ENCODE peak calls at places on chromosomes 1 and 21, in ten cellular contexts. Q is A549; T is T-helper 9 cell; K is AG10803; Y is GM03348; A is cardiac fibroblast; L is WERI-Rb-1; N is stimulated activated CD4-positive, alpha-beta T cell treated with anti-CD3 and anti-CD28 coated beads, TNF-alpha, amount 100 ng/mL, for 24 hours; D is astrocyte of the spinal cord; P is H4. H is an unnamed sample.

GRCh38 chr1:162389971-162390370 is 8.4 kb downstream of the C1orf226 start:
- DNase-seq in Q (no peak), T (no peak), K (no peak), Y (no peak), A (no peak), L (peak; percentile 45), N (no peak), D (no peak), P (no peak), H (no peak)

GRCh38 chr1:31122101-31122735 is 56.7 kb upstream of the PUM1 start:
- DNase-seq in Q (no peak), T (no peak), K (no peak), Y (no peak), A (no peak), L (no peak), N (no peak), D (no peak), P (no peak), H (no peak)

GRCh38 chr1:30034627-30035521 is 688.5 kb downstream of the MATN1 start:
- DNase-seq in Q (no peak), T (no peak), K (no peak), Y (peak; percentile 24), A (peak; percentile 7), L (no peak), N (no peak), D (no peak), P (no peak), H (peak; percentile 1)

GRCh38 chr1:69737527-69738176 is 169.9 kb downstream of the LRRC7 start:
- DNase-seq in Q (peak; percentile 64), T (no peak), K (peak; percentile 72), Y (peak; percentile 47), A (peak; percentile 84), L (peak; percentile 49), N (no peak), D (peak; percentile 78), P (peak; percentile 88), H (peak; percentile 89)

GRCh38 chr1:186819563-186819962 is 9.2 kb upstream of the PLA2G4A start:
- DNase-seq in Q (no peak), T (no peak), K (no peak), Y (no peak), A (no peak), L (no peak), N (no peak), D (no peak), P (no peak), H (no peak)

GRCh38 chr1:77282866-77283539 is 1.2 kb downstream of the AK5 start:
- DNase-seq in Q (no peak), T (peak; percentile 1), K (no peak), Y (peak; percentile 44), A (peak; percentile 10), L (no peak), N (no peak), D (peak; percentile 14), P (no peak), H (no peak)

GRCh38 chr1:214445846-214446614 is 105.4 kb downstream of the PTPN14 start:
- DNase-seq in Q (no peak), T (no peak), K (peak; percentile 98), Y (peak; percentile 71), A (peak; percentile 55), L (no peak), N (no peak), D (peak; percentile 98), P (peak; percentile 83), H (peak; percentile 54)

GRCh38 chr1:205424881-205425635 is 3.2 kb upstream of the LEMD1 start:
- DNase-seq in Q (no peak), T (no peak), K (no peak), Y (no peak), A (no peak), L (peak; percentile 81), N (no peak), D (no peak), P (no peak), H (no peak)

GRCh38 chr1:20153000-20153418 is 13.9 kb downstream of the PLA2G2F start:
- DNase-seq in Q (peak; percentile 11), T (no peak), K (peak; percentile 63), Y (peak; percentile 60), A (peak; percentile 29), L (no peak), N (no peak), D (peak; percentile 42), P (no peak), H (no peak)

GRCh38 chr21:23016617-23017016 is 2018.4 kb downstream of the NCAM2 start:
- DNase-seq in Q (peak; percentile 0), T (no peak), K (no peak), Y (no peak), A (no peak), L (peak; percentile 52), N (no peak), D (no peak), P (peak; percentile 56), H (no peak)

GRCh38 chr1:193569696-193570269 is 383.4 kb upstream of the B3GALT2 start:
- DNase-seq in Q (no peak), T (no peak), K (peak; percentile 16), Y (peak; percentile 16), A (peak; percentile 57), L (no peak), N (no peak), D (peak; percentile 93), P (peak; percentile 36), H (peak; percentile 74)

GRCh38 chr21:31117046-31117916 is 79.0 kb upstream of the KRTAP19-8 start:
- DNase-seq in Q (no peak), T (no peak), K (peak; percentile 68), Y (peak; percentile 82), A (peak; percentile 59), L (no peak), N (no peak), D (peak; percentile 81), P (peak; percentile 66), H (peak; percentile 71)

GRCh38 chr1:64043976-64044375 is 159.4 kb upstream of the UBE2U start:
- DNase-seq in Q (no peak), T (no peak), K (peak; percentile 81), Y (peak; percentile 62), A (peak; percentile 65), L (no peak), N (no peak), D (peak; percentile 90), P (peak; percentile 73), H (peak; percentile 56)

GRCh38 chr1:247266053-247266452 is 10.2 kb downstream of the VN1R5 start:
- DNase-seq in Q (no peak), T (no peak), K (no peak), Y (no peak), A (no peak), L (no peak), N (no peak), D (no peak), P (no peak), H (peak; percentile 7)

GRCh38 chr21:42330380-42331336 is 15.4 kb upstream of the TFF3 start:
- DNase-seq in Q (no peak), T (no peak), K (no peak), Y (no peak), A (no peak), L (no peak), N (no peak), D (no peak), P (no peak), H (no peak)

GRCh38 chr1:34806396-34806795 is 13.6 kb downstream of the GJA4 start:
- DNase-seq in Q (no peak), T (no peak), K (peak; percentile 59), Y (peak; percentile 72), A (no peak), L (no peak), N (no peak), D (no peak), P (no peak), H (peak; percentile 13)